ENCODE peak calls at places on chromosomes 5 and 9, in five cellular contexts. U is LoVo; P is stimulated activated CD4-positive, alpha-beta T cell treated with anti-CD3 and anti-CD28 coated beads, Interleukin-15, amount 100 ng/mL, for 24 hours; A is EH; C is NCI-H1092. Z is an unnamed sample.
A peak's percentile ranks its signal among the peaks of the same experiment; 100 is the strongest.

GRCh38 chr5:157217289-157218024 is 36.8 kb downstream of the ITK start:
- DNase-seq in U (no peak), C (no peak), A (no peak), P (peak; percentile 67), Z (no peak)

GRCh38 chr5:111680737-111681413 is 76.1 kb downstream of the NREP start:
- DNase-seq in C (no peak), P (no peak), A (peak; percentile 97), U (peak; percentile 78), Z (no peak)

GRCh38 chr9:95588724-95589282 is 72.0 kb upstream of the PTCH1 start:
- DNase-seq in P (no peak), U (no peak), A (no peak), C (no peak), Z (no peak)

GRCh38 chr5:74432240-74432639 is 208.3 kb downstream of the ENC1 start:
- DNase-seq in U (no peak), A (no peak), C (peak; percentile 29), P (no peak), Z (no peak)

GRCh38 chr9:6209966-6210365 is 5.6 kb upstream of the IL33 start:
- DNase-seq in C (no peak), P (no peak), A (no peak), U (no peak), Z (no peak)

GRCh38 chr5:757931-758697 is 26.4 kb downstream of the ZDHHC11B start:
- DNase-seq in C (no peak), A (no peak), P (peak; percentile 58), U (no peak), Z (no peak)

GRCh38 chr9:74557577-74557976 is 60.4 kb downstream of the RORB start:
- DNase-seq in A (no peak), C (no peak), U (no peak), P (no peak), Z (no peak)

GRCh38 chr5:1383344-1383743 is 38.4 kb upstream of the CLPTM1L start:
- DNase-seq in A (no peak), P (no peak), C (no peak), U (no peak), Z (no peak)

GRCh38 chr5:115472601-115473000 is 72.0 kb downstream of the FEM1C start:
- DNase-seq in P (no peak), C (no peak), U (no peak), A (no peak), Z (peak; percentile 3)

GRCh38 chr5:71011194-71011792 is 13.8 kb downstream of the NAIP start:
- DNase-seq in U (no peak), C (no peak), P (no peak), A (no peak), Z (no peak)

GRCh38 chr5:131679911-131680310 is 44.9 kb upstream of the RAPGEF6 start:
- DNase-seq in U (no peak), A (peak; percentile 82), C (no peak), P (no peak), Z (no peak)

GRCh38 chr9:124810513-124811355 is 33.8 kb downstream of the OLFML2A start:
- DNase-seq in A (peak; percentile 95), U (peak; percentile 69), P (no peak), C (no peak), Z (no peak)

GRCh38 chr5:17089690-17090089 is 127.7 kb upstream of the BASP1 start:
- DNase-seq in U (no peak), A (peak; percentile 90), P (no peak), C (no peak), Z (no peak)

Z was measured in cerebellar nuclear complex.